ENCODE peak calls at places on chromosomes 12 and 14, in four cellular contexts. F is GM12892, Z is SK-N-SH, I is GM12878. L is an unnamed sample.

GRCh38 chr14:68113328-68113930 is 293.9 kb downstream of the RAD51B start:
- DNase-seq in F (no peak), Z (no peak), I (no peak), L (no peak)

GRCh38 chr14:64671591-64671990 is 32.6 kb upstream of the PLEKHG3 start:
- DNase-seq in F (no peak), Z (peak; percentile 69), I (no peak), L (no peak)

GRCh38 chr14:58772814-58773620 is 135.3 kb downstream of the DACT1 start:
- DNase-seq in F (no peak), Z (no peak), I (no peak), L (no peak)

GRCh38 chr12:104953323-104953722 is 4.8 kb downstream of the SLC41A2 start:
- DNase-seq in F (no peak), Z (no peak), I (no peak), L (no peak)

GRCh38 chr14:89017417-89017816 is 193.0 kb downstream of the TTC8 start:
- DNase-seq in F (no peak), Z (no peak), I (no peak), L (no peak)

GRCh38 chr14:91113829-91114078 is at the start of gene DGLUCY:
- DNase-seq in F (peak; percentile 56), Z (peak; percentile 84), I (no peak), L (peak; percentile 96)

GRCh38 chr14:34437729-34438080 is 24.3 kb downstream of the SPTSSA start:
- DNase-seq in F (no peak), Z (no peak), I (no peak), L (no peak)

GRCh38 chr12:30026621-30027234 is 243.0 kb upstream of the TMTC1 start:
- DNase-seq in F (no peak), Z (no peak), I (no peak), L (no peak)

GRCh38 chr14:36505193-36505815 is 14.7 kb downstream of the NKX2-1 start:
- DNase-seq in F (no peak), Z (peak; percentile 31), I (no peak), L (no peak)

GRCh38 chr14:29630566-29631160 is 297.0 kb downstream of the PRKD1 start:
- DNase-seq in F (no peak), Z (no peak), I (no peak), L (no peak)

GRCh38 chr14:25944020-25944419 is 653.8 kb downstream of the NOVA1 start:
- DNase-seq in F (no peak), Z (no peak), I (no peak), L (no peak)

GRCh38 chr14:76769636-76770292 is 8.5 kb downstream of the VASH1 start:
- DNase-seq in F (no peak), Z (no peak), I (no peak), L (peak; percentile 68)

GRCh38 chr14:35369701-35370191 is 34.8 kb downstream of the NFKBIA start:
- DNase-seq in F (no peak), Z (no peak), I (no peak), L (peak; percentile 80)

GRCh38 chr12:125128380-125128779 is 63.1 kb downstream of the AACS start:
- DNase-seq in F (no peak), Z (no peak), I (no peak), L (no peak)

GRCh38 chr12:124680863-124681778 is 113.7 kb upstream of the NCOR2 start:
- DNase-seq in F (peak; percentile 59), Z (peak; percentile 64), I (peak; percentile 71), L (no peak)

GRCh38 chr12:113097716-113098427 is 37.7 kb downstream of the RASAL1 start:
- DNase-seq in F (no peak), Z (peak; percentile 93), I (no peak), L (no peak)

GRCh38 chr14:50000215-50001145 is 107.6 kb downstream of the ARF6 start:
- DNase-seq in F (peak; percentile 38), Z (peak; percentile 58), I (no peak), L (peak; percentile 92)

GRCh38 chr12:95131589-95132335 is 58.3 kb upstream of the NR2C1 start:
- DNase-seq in F (no peak), Z (no peak), I (no peak), L (no peak)

GRCh38 chr12:62438098-62438692 is 28.4 kb upstream of the MON2 start:
- DNase-seq in F (no peak), Z (peak; percentile 49), I (peak; percentile 11), L (no peak)
- TF ChIP-seq POLR2AphosphoS5 in F (no peak), Z (no peak), I (no peak), L (no peak)

GRCh38 chr12:110224379-110225304 is 56.4 kb upstream of the ATP2A2 start:
- DNase-seq in F (no peak), Z (peak; percentile 26), I (no peak), L (no peak)
- TF ChIP-seq POLR2AphosphoS5 in F (no peak), Z (no peak), I (no peak), L (no peak)

DNA sequence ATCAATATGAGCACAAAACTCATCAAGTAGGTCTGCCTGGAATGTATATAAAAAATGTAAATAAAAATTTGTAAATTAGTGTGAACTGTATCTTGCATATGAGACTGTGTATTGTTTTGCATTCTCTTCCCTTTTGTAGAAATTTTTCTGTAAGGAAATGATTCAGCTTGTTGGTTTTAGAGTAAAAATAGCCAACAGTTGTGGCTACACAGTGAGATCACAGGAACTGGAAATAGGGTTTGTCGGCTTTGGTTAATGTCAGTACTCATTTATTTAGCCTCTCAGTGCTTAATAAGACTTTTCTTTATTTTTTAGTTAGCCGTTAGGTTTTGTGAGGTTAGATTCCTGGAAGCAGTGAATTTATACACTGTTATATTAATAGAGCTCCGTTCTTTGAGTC is 62.7 kb downstream of the ETNK1 start:
- DNase-seq in F (no peak), Z (no peak), I (peak; percentile 57), L (no peak)
- TF ChIP-seq POLR2AphosphoS5 in F (no peak), Z (no peak), I (no peak), L (no peak)

GRCh38 chr14:24237463-24237955 is 4.8 kb downstream of the GMPR2 start:
- DNase-seq in F (no peak), Z (no peak), I (no peak), L (no peak)

GRCh38 chr14:24241829-24242443 is 487 bp downstream of the TINF2 start:
- DNase-seq in F (peak; percentile 98), Z (peak; percentile 96), I (no peak), L (peak; percentile 99)

GRCh38 chr14:24238527-24239037 is 3.8 kb downstream of the TINF2 start:
- DNase-seq in F (no peak), Z (no peak), I (no peak), L (peak; percentile 47)

GRCh38 chr14:24238123-24238522 is 4.3 kb downstream of the TINF2 start:
- DNase-seq in F (no peak), Z (no peak), I (no peak), L (peak; percentile 62)

GRCh38 chr14:24240110-24240918 is 2.1 kb downstream of the TINF2 start:
- DNase-seq in F (no peak), Z (no peak), I (no peak), L (peak; percentile 60)
- TF ChIP-seq POLR2AphosphoS5 in F (no peak), Z (no peak), I (no peak), L (no peak)

GRCh38 chr14:61357118-61357517 is 35.7 kb downstream of the PRKCH start:
- DNase-seq in F (no peak), Z (no peak), I (no peak), L (no peak)

GRCh38 chr14:61350871-61351270 is 29.5 kb downstream of the PRKCH start:
- DNase-seq in F (no peak), Z (no peak), I (no peak), L (no peak)

GRCh38 chr14:61358812-61359211 is 37.4 kb downstream of the PRKCH start:
- DNase-seq in F (no peak), Z (no peak), I (no peak), L (no peak)

GRCh38 chr14:61351457-61351856 is 30.1 kb downstream of the PRKCH start:
- DNase-seq in F (no peak), Z (no peak), I (no peak), L (no peak)

GRCh38 chr14:61355892-61356325 is 34.5 kb downstream of the PRKCH start:
- DNase-seq in F (no peak), Z (no peak), I (no peak), L (peak; percentile 67)
- TF ChIP-seq POLR2AphosphoS5 in F (no peak), Z (no peak), I (no peak), L (peak; percentile 90)

DNA sequence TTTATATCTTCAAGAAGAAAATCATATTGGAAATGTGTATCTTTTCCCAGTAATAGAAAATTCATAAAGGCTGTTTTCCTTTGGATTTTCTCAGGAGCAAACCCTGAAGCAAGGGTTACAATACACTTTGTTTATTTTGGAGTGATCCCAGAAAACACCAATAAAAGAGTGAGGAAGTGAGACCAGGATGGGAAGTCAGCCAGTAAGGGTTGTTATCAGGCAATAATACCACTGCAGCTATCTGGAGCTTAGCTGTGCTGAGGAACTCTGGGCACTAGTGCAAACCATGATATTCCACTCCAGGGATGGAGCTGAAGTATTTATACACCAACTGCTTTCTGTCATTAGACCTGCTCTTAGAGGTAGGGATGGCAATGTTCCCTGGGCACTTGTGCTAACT is 1002.3 kb downstream of the FLRT2 start:
- DNase-seq in F (no peak), Z (no peak), I (no peak), L (no peak)
- TF ChIP-seq POLR2AphosphoS5 in F (no peak), Z (no peak), I (no peak), L (no peak)

DNA sequence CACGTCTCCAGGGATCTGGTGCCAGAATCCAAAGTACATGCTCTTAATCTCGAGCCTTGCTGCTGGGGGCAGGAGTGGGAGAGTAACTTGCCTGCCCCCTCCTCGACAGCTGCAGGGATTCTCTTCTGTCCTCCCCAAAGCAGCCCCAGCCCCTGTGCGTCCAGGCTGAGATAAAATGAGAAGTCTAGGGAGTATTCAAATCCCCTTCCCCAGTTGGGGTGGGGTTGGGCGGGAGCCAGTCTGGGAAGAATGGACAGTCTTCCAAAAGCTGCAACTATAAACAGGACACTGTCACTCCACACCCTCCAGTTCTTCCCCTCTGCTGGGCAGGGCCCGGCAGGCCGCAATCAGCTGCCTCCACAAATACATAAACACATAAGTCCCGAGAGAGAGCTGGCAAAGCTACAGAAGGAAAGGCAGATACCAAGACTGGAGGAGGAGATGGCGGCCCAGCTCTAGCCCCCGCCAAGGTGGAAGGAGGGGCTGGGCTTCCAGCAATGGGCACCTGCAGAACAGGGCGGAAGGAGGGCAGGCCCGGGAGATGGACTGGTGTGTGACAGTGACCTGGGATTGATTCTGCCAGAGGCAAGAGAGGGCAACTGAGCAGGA is 12.7 kb downstream of the LTBP2 start:
- DNase-seq in F (no peak), Z (no peak), I (no peak), L (no peak)
- TF ChIP-seq POLR2AphosphoS5 in F (no peak), Z (no peak), I (no peak), L (no peak)